ENCODE peak calls at places on chromosome 15, in nine cellular contexts. Q is stomach; V is Calu3; R is epithelial cell of esophagus; F is HepG2; H is glutamatergic neuron; B is CD8-positive, alpha-beta T cell; Z is fibroblast of the aortic adventitia; M is activated CD8-positive, alpha-beta T cell treated with anti-CD3 and anti-CD28 coated beads for 36 hours. O is an unnamed sample.

GRCh38 chr15:45449878-45450277 is 71.5 kb upstream of the GATM start:
- DNase-seq in B (no peak), H (no peak), Z (no peak), M (no peak), V (peak), Q (peak), F (no peak), R (peak), O (no peak)

GRCh38 chr15:61146643-61147230 is 82.4 kb downstream of the RORA start:
- DNase-seq in M (no peak), V (no peak), Z (no peak), B (no peak), R (no peak), H (peak), F (no peak), Q (no peak), O (no peak)

GRCh38 chr15:63752979-63753378 is 80.8 kb downstream of the HERC1 start:
- DNase-seq in M (no peak), R (no peak), F (no peak), B (no peak), V (no peak), Z (no peak), Q (no peak), H (no peak), O (no peak)

GRCh38 chr15:68305420-68305871 is 27.9 kb downstream of the FEM1B start:
- DNase-seq in F (no peak), V (no peak), R (peak), B (no peak), H (no peak), Q (no peak), M (no peak), Z (no peak), O (peak)

GRCh38 chr15:98684441-98684840 is 36.1 kb downstream of the IGF1R start:
- DNase-seq in F (no peak), R (peak), H (no peak), Q (no peak), Z (peak), B (no peak), M (no peak), V (no peak), O (no peak)

GRCh38 chr15:99130314-99130713 is 25.4 kb downstream of the SYNM start:
- DNase-seq in Z (no peak), M (no peak), H (no peak), V (no peak), F (no peak), B (no peak), R (no peak), Q (no peak), O (no peak)

GRCh38 chr15:80906159-80906775 is 83.4 kb downstream of the MESD start:
- DNase-seq in M (no peak), Z (no peak), V (peak), H (no peak), B (no peak), R (peak), F (peak), Q (no peak), O (no peak)

GRCh38 chr15:45646220-45646619 is 11.4 kb downstream of the SQOR start:
- DNase-seq in H (no peak), V (no peak), Q (no peak), R (peak), F (no peak), B (no peak), M (peak), Z (peak), O (no peak)

GRCh38 chr15:90697180-90697579 is 20.0 kb upstream of the BLM start:
- DNase-seq in M (peak), Z (no peak), V (no peak), F (no peak), H (no peak), R (no peak), Q (no peak), B (no peak), O (peak)

GRCh38 chr15:69324031-69324430 is 25.3 kb downstream of the PAQR5 start:
- DNase-seq in H (no peak), B (no peak), Z (no peak), V (no peak), F (no peak), M (no peak), Q (no peak), R (no peak), O (no peak)

GRCh38 chr15:23447107-23447500 is at the start of gene GOLGA6L2:
- DNase-seq in H (no peak), M (peak), B (no peak), Q (no peak), F (no peak), V (no peak), R (no peak), Z (no peak), O (no peak)

GRCh38 chr15:42133892-42134502 is 22.4 kb downstream of the PLA2G4F start:
- DNase-seq in Z (peak), H (peak), F (peak), B (peak), R (peak), V (peak), M (peak), Q (peak), O (peak)

GRCh38 chr15:62135532-62136134 is 29.5 kb downstream of the C2CD4B start:
- DNase-seq in Q (peak), R (peak), H (no peak), Z (peak), V (peak), F (no peak), B (no peak), M (no peak), O (no peak)

GRCh38 chr15:70156781-70157261 is 59.1 kb upstream of the TLE3 start:
- DNase-seq in Q (peak), F (no peak), R (peak), Z (peak), M (no peak), H (no peak), V (no peak), B (no peak), O (no peak)

GRCh38 chr15:41161736-41162135 is 45.7 kb upstream of the INO80 start:
- DNase-seq in Q (no peak), H (no peak), F (no peak), V (no peak), M (no peak), R (no peak), Z (no peak), B (no peak), O (no peak)

DNA sequence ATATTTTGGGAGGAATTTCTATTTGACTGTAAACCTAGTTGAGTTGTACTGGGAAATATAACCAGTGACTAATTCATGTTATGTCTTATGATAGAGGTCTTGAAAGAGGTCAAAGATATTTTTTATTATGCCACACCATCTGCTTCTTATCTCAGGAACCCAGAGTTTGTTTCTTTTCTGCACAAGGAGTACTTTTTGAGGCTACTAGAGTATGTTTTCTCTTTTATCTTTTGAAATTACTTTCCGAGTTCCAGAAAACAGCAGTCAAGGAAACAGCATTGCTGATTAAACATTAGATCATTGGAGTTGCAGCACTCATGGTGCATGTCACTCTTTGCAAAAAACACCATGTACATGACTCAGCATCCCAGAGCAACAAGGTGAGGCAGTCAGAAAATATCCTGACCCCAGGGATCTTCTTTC is 645.8 kb upstream of the NR2F2 start:
- DNase-seq in B (no peak), H (no peak), Q (no peak), V (peak), Z (peak), R (peak), F (no peak), M (no peak), O (no peak)
- TF ChIP-seq CTCF in B (no peak), H (no peak), Q (no peak), V (no peak), Z (no peak), R (no peak), F (no peak), M (no peak), O (no peak)

GRCh38 chr15:67108122-67108871 is 42.9 kb downstream of the SMAD3 start:
- DNase-seq in Q (no peak), H (no peak), F (peak), B (no peak), V (no peak), R (no peak), M (no peak), Z (no peak), O (no peak)

GRCh38 chr15:67114046-67114445 is 48.6 kb downstream of the SMAD3 start:
- DNase-seq in V (no peak), R (no peak), H (no peak), Z (no peak), B (no peak), Q (no peak), M (no peak), F (no peak), O (no peak)

GRCh38 chr15:67109141-67110034 is 44.0 kb downstream of the SMAD3 start:
- DNase-seq in V (no peak), F (peak), B (no peak), H (no peak), Q (no peak), R (no peak), Z (peak), M (peak), O (peak)

GRCh38 chr15:67110400-67110799 is 45.0 kb downstream of the SMAD3 start:
- DNase-seq in M (no peak), V (no peak), R (no peak), Q (no peak), Z (no peak), B (no peak), F (no peak), H (no peak), O (peak)

DNA sequence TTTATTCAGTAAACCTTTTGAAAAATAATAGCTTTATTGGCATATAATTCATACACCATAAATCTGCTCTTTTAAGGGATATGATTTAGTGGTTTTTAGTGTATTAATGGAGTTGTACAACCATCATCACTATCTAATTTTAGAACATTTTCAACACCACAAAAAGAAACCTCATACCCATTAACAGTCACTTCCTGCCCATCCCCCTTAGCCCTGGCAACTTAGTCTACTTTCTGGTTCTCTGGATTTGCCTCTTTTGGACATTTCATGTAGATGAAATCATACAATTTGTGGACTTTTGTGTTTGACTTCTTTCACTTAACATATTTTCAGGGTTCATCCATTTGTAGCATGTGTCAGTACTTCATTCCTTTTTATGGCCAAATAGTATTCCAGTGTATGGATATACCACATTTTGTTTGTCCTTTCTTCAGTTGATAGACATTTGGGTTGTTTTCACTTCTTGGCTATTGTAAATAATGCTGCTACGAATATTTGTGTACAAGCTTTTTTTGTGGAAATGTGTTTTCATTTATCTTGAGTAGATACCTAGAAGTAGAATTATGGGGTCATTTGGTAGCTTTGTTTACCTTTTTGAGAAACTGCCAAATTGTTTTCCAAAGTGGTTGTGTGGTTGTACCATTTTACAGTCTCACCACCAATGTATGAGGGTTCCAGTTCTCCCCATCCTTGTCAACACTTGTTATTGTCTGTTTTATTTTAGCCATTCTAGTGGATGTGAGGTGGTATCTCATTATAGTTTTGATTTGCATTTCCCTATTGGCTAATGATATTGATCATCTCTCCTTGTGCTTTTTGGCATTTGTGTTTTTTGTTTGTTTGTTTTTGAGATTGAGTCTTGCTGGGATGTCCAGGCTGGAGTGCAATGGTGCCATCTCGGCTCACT is 45.8 kb downstream of the SMAD3 start:
- DNase-seq in Q (no peak), B (no peak), R (no peak), Z (no peak), M (no peak), H (no peak), V (no peak), F (no peak), O (no peak)
- TF ChIP-seq CTCF in Q (no peak), B (no peak), R (no peak), Z (no peak), M (no peak), H (no peak), V (no peak), F (no peak), O (no peak)

GRCh38 chr15:85443046-85443445 is 62.6 kb downstream of the AKAP13 start:
- DNase-seq in M (no peak), Z (no peak), Q (no peak), F (no peak), B (no peak), H (no peak), V (no peak), R (no peak), O (no peak)

GRCh38 chr15:85444329-85444605 is 63.9 kb downstream of the AKAP13 start:
- DNase-seq in Q (no peak), R (no peak), M (no peak), H (no peak), Z (no peak), F (no peak), V (no peak), B (no peak), O (no peak)

GRCh38 chr15:85440451-85440850 is 60.0 kb downstream of the AKAP13 start:
- DNase-seq in M (no peak), Q (no peak), V (no peak), Z (no peak), R (peak), B (no peak), F (no peak), H (no peak), O (no peak)

GRCh38 chr15:85445361-85445760 is 65.0 kb downstream of the AKAP13 start:
- DNase-seq in F (no peak), Z (no peak), V (no peak), M (no peak), H (no peak), R (no peak), Q (no peak), B (no peak), O (no peak)

GRCh38 chr15:85443593-85444328 is 63.4 kb downstream of the AKAP13 start:
- DNase-seq in Z (peak), B (no peak), H (no peak), F (peak), R (peak), Q (no peak), M (peak), V (peak), O (no peak)
- TF ChIP-seq CTCF in Z (no peak), B (no peak), H (no peak), F (peak), R (peak), Q (no peak), M (no peak), V (no peak), O (no peak)

DNA sequence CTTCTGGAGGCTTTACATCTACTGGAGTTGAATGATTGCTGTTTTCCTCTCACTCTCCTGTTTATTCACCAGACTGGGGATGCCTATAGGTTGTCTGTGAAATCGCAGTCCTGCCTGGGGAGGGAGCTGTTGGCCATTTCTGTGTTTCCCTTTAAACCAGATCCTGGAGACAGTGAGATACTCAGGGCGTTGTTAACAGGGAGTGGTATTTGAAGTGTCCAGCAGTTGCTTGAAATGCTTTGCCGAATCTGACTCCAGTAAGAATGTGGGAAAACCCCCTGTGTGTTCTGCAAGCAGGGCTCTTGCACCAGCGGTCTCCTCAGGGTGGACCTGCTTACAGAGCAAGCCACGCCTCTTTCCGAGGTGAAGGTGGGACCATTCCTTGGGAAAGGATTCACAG is 4.3 kb upstream of the LRRK1 start:
- DNase-seq in Q (no peak), B (no peak), H (no peak), M (no peak), V (no peak), R (peak), Z (peak), F (no peak), O (no peak)
- TF ChIP-seq CTCF in Q (no peak), B (no peak), H (no peak), M (no peak), V (no peak), R (peak), Z (no peak), F (no peak), O (no peak)

GRCh38 chr15:29568840-29569532 is 253.3 kb downstream of the TJP1 start:
- DNase-seq in V (peak), F (peak), B (no peak), Q (no peak), R (peak), Z (no peak), H (peak), M (no peak), O (no peak)
- TF ChIP-seq CTCF in V (no peak), F (peak), B (no peak), Q (no peak), R (peak), Z (no peak), H (no peak), M (no peak), O (no peak)

GRCh38 chr15:92385096-92385495 is 8.6 kb upstream of the ST8SIA2 start:
- DNase-seq in Q (no peak), F (no peak), B (no peak), M (no peak), Z (no peak), V (no peak), R (peak), H (no peak), O (no peak)

GRCh38 chr15:92384391-92384790 is 9.3 kb upstream of the ST8SIA2 start:
- DNase-seq in H (no peak), M (no peak), R (no peak), Z (no peak), F (no peak), Q (no peak), B (no peak), V (no peak), O (no peak)

DNA sequence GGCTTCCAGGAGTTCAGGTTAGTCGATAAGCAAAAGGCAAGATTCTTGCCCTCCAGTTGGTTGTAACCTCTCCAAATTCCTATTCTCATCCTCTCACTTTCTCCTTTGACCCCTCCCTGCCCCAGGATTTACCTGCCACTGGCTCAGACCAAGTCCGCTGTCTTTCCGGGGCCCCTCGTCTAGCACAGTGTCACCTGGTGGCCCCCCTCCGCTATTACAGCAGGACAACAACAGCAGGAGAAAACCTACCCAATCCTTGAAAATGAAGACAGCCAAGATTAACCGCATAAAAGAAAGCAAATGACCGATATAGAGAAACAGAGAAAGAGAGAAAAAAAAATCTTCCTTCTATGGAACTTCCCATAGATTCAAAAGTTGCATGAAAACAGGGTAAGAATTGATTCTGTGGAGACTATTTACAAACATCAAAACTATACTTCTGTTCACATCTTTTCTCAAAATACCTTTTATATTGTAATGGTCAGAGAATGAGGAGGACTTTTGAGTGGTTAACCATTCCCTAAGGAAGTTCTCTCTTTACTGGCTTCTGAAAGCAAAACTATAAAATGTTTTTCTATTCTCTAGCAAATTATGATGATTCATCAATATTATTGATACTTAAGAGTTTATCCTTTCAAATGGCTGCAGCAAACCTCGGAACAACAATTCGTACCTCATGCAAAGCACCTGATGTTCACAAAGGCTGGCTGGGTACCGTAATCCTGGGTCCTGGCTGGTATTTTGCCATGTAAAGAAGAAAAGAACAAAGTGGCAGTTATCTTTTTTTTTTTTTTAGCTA is 10.0 kb upstream of the ST8SIA2 start:
- DNase-seq in M (peak), F (peak), B (no peak), H (peak), Q (no peak), V (peak), Z (no peak), R (no peak), O (peak)
- TF ChIP-seq CTCF in M (peak), F (peak), B (peak), H (peak), Q (no peak), V (peak), Z (peak), R (peak), O (peak)

O was measured in GM13976.